ENCODE peak calls at places on chromosomes 3 and 15, in eight cellular contexts. S is astrocyte of the spinal cord; X is foreskin fibroblast; B is epithelial cell of esophagus; R is psoas muscle; N is tibial artery; Z is CD4-positive, alpha-beta memory T cell; W is aorta. H is an unnamed sample.

GRCh38 chr3:70245746-70246525 is 66.5 kb downstream of the MDFIC2 start:
- DNase-seq in S (no peak), X (no peak), R (no peak), W (no peak), B (no peak), Z (no peak), N (no peak), H (no peak)

GRCh38 chr15:88018865-88019626 is 237.5 kb downstream of the NTRK3 start:
- DNase-seq in S (peak; percentile 9), R (no peak), W (no peak), B (no peak), X (no peak), N (no peak), Z (no peak), H (no peak)

GRCh38 chr3:24505678-24506560 is 11.3 kb upstream of the THRB start:
- DNase-seq in R (no peak), Z (no peak), W (no peak), S (no peak), N (no peak), B (no peak), X (peak; percentile 90), H (no peak)

GRCh38 chr15:79815468-79815867 is 81.3 kb downstream of the MTHFS start:
- DNase-seq in N (no peak), W (no peak), R (peak; percentile 65), B (no peak), X (no peak), Z (no peak), S (no peak), H (no peak)

GRCh38 chr3:70805044-70805732 is 492.8 kb upstream of the MDFIC2 start:
- DNase-seq in X (peak; percentile 56), Z (no peak), R (no peak), W (no peak), S (peak; percentile 51), B (peak; percentile 39), N (no peak), H (peak; percentile 10)

GRCh38 chr3:196796317-196796716 is 56.7 kb downstream of the PAK2 start:
- DNase-seq in R (no peak), N (no peak), X (no peak), B (no peak), Z (no peak), W (no peak), S (no peak), H (no peak)

GRCh38 chr15:65857718-65858402 is 11.4 kb upstream of the RAB11A start:
- DNase-seq in W (no peak), X (peak; percentile 43), R (no peak), Z (no peak), S (no peak), B (no peak), N (no peak), H (no peak)

GRCh38 chr3:42175841-42176240 is 84.7 kb downstream of the TRAK1 start:
- DNase-seq in B (no peak), X (no peak), Z (no peak), S (no peak), R (no peak), N (no peak), W (no peak), H (no peak)

GRCh38 chr3:185423178-185423577 is 60.2 kb downstream of the MAP3K13 start:
- DNase-seq in B (peak; percentile 36), W (no peak), S (no peak), X (peak; percentile 26), Z (no peak), N (no peak), R (no peak), H (no peak)

GRCh38 chr3:155202626-155203025 is 90.9 kb downstream of the STRIT1 start:
- DNase-seq in W (no peak), R (no peak), B (no peak), S (peak; percentile 41), Z (no peak), X (peak; percentile 98), N (no peak), H (no peak)

GRCh38 chr15:63066302-63066701 is 23.8 kb downstream of the TPM1 start:
- DNase-seq in Z (no peak), W (no peak), N (no peak), X (no peak), R (no peak), S (peak; percentile 6), B (no peak), H (no peak)

GRCh38 chr15:26893351-26894065 is 26.6 kb downstream of the GABRA5 start:
- DNase-seq in R (no peak), Z (no peak), N (no peak), S (no peak), W (no peak), X (no peak), B (no peak), H (no peak)

GRCh38 chr3:170641510-170642236 is 55.8 kb upstream of the SLC7A14 start:
- DNase-seq in Z (no peak), W (no peak), X (peak; percentile 34), S (no peak), R (no peak), N (no peak), B (no peak), H (no peak)

GRCh38 chr3:46512191-46512590 is 14.4 kb downstream of the RTP3 start:
- DNase-seq in S (no peak), B (no peak), N (no peak), X (no peak), W (no peak), R (no peak), Z (no peak), H (no peak)

GRCh38 chr15:48358229-48358641 is 27.0 kb downstream of the DUT start:
- DNase-seq in W (no peak), N (no peak), S (peak; percentile 68), X (peak; percentile 60), R (no peak), B (peak; percentile 43), Z (no peak), H (no peak)

GRCh38 chr15:48360841-48361240 is 29.6 kb downstream of the DUT start:
- DNase-seq in Z (no peak), R (no peak), S (peak; percentile 47), X (peak; percentile 78), N (no peak), B (peak; percentile 31), W (no peak), H (no peak)

GRCh38 chr15:48361690-48362089 is 30.5 kb downstream of the DUT start:
- DNase-seq in X (no peak), N (no peak), S (peak; percentile 26), Z (no peak), B (no peak), R (no peak), W (no peak), H (no peak)

GRCh38 chr15:48355377-48355776 is 24.1 kb downstream of the DUT start:
- DNase-seq in R (no peak), N (no peak), S (peak; percentile 26), X (peak; percentile 57), Z (no peak), B (peak; percentile 9), W (no peak), H (no peak)

DNA sequence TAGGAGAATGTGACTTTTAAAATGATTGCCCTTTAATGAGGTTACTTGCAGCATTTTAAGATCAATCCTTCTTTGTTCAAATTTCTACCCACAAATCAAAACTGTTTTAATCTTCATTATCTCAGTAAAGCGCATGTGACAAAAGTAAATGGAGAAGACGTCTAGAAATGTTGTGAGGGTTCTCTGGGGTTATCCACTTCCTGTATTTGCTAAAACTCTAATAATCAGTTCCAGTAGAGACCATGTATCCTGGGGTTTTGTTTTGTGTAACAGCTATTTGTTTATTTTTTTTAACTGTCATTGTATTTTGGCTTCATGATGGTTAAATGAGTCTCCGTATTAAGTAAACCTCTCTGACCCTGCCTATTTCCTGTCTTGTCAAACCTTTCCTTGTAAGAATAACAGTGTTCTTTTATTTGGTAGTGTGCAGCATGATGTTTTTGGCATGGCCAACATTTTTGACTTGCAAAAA is 27.5 kb downstream of the DUT start:
- DNase-seq in N (no peak), Z (no peak), X (peak; percentile 49), S (peak; percentile 55), R (no peak), W (no peak), B (no peak), H (no peak)
- H3K4me3 ChIP-seq in N (no peak overlapping the region), Z (no peak overlapping the region), X (no peak overlapping the region), S (no peak overlapping the region), R (no peak overlapping the region), W (no peak overlapping the region), B (no peak overlapping the region), H (no peak overlapping the region)

DNA sequence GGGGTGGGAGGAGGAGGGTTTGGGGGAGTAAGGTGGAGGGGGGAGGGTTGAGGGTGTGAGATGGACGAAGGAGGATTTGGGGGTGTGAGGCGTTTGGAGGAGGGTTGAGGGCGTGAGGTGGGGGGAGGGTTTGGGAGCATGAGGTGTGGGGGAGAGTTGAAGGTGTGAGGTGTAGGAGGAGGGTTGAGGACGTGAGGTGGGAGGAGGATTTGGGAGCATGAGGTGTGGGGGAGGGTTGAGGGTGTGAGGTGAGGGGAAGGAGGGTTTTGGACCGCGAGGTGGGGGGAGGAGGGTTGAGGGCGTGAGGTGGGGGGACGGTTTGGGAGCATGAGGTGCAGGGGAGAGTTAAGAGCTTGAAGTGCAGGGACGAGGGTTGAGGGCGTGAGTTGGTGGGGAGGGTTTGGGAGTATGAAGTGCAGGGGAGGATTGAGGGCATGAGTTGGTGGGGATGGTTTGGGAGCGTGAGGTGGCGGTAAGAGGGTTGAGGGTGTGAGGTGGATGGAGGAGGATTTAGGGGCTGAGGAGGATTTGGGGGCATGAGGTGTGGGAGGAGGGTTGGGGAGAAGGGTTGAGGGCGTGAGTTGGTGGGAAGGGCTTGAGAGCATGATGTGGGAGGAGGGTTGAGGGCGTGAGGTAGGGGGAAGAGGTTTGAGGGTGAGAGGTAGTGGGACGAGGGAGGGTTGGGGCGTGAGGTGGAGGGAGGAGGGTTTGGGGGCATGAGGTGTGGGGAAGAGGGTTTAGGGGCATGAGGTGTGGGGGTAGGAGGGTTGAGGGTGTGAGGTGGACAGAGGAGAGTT is 1.2 kb downstream of the MLF1 start:
- DNase-seq in W (no peak), N (no peak), X (no peak), R (no peak), S (no peak), B (no peak), Z (no peak), H (no peak)
- H3K4me3 ChIP-seq in W (no peak overlapping the region), N (no peak overlapping the region), X (no peak overlapping the region), R (peak overlapping the region; percentile 78), S (no peak overlapping the region), B (no peak overlapping the region), Z (no peak overlapping the region), H (no peak overlapping the region)

DNA sequence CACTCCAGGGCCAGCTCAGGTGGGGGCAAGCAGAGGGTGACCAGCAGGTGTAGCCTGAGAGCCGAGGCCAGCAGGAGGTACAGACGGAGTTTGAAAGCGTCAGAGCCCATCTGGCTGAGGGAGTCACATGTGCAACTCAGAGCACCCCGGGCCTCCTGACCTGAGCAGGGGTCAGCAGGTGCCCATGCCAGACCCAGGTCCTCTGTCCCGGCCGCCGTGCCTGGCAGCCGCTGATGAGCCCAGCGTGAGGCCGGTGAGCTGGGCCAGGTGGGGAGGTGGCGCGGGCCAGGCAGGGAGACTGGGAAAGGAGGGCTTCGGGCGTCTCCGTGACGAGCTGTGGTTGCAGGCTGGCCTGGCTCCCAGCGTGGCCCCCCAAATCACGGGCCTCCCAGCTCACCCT is 130.9 kb downstream of the CHSY1 start:
- DNase-seq in W (no peak), N (no peak), B (no peak), X (no peak), Z (no peak), S (no peak), R (no peak), H (no peak)
- H3K4me3 ChIP-seq in W (no peak overlapping the region), N (peak overlapping the region; percentile 46), B (no peak overlapping the region), X (no peak overlapping the region), Z (no peak overlapping the region), S (no peak overlapping the region), R (peak overlapping the region; percentile 58), H (no peak overlapping the region)

DNA sequence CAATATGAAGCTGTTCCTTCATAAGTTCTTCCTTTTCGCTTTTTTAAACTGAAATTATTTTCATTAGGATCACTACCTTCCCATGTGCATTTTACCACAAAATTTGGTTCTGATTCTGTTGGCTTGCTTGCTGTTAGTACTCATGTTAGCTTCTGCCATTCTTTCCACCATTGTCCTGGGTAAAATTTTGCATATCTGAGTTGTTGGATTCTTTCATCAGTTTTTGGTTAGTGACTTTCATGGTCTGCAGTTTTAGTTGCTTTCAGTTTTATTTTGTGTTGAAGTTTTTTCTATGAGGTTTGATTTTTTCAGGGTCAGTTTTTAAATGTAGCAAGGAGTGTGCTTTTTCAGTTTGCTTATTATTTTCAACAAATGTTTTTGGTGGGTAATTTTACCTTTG is 71.9 kb downstream of the SMAD3 start:
- DNase-seq in R (no peak), Z (no peak), X (no peak), N (no peak), S (no peak), W (no peak), B (no peak), H (no peak)
- H3K4me3 ChIP-seq in R (no peak overlapping the region), Z (no peak overlapping the region), X (no peak overlapping the region), N (no peak overlapping the region), S (no peak overlapping the region), W (no peak overlapping the region), B (no peak overlapping the region), H (no peak overlapping the region)

H was measured in kidney epithelial cell.